ENCODE peak calls at places on chromosomes 13 and 19, in eight cellular contexts. One of them, this sample, is unnamed.

GRCh38 chr19:46482645-46483044 is 11.3 kb upstream of the PNMA8A start:
- DNase-seq in mucosa of descending colon: no peak
- DNase-seq in astrocyte: peak
- DNase-seq in kidney: peak
- DNase-seq in epithelial cell of proximal tubule: no peak
- DNase-seq in uterus: no peak
- DNase-seq in SJSA1: no peak
- DNase-seq in mesenchymal stem cell: peak
- DNase-seq in this sample: no peak

GRCh38 chr13:110525328-110526319 is 35.9 kb downstream of the RAB20 start:
- DNase-seq in mucosa of descending colon: peak
- DNase-seq in astrocyte: no peak
- DNase-seq in kidney: peak
- DNase-seq in epithelial cell of proximal tubule: no peak
- DNase-seq in uterus: no peak
- DNase-seq in SJSA1: no peak
- DNase-seq in mesenchymal stem cell: no peak
- DNase-seq in this sample: no peak

GRCh38 chr13:112606125-112607001 is 18.4 kb upstream of the TUBGCP3 start:
- DNase-seq in mucosa of descending colon: peak
- DNase-seq in astrocyte: peak
- DNase-seq in kidney: peak
- DNase-seq in epithelial cell of proximal tubule: no peak
- DNase-seq in uterus: peak
- DNase-seq in SJSA1: peak
- DNase-seq in mesenchymal stem cell: peak
- DNase-seq in this sample: peak

GRCh38 chr19:30648321-30648720 is 276.1 kb downstream of the ZNF536 start:
- DNase-seq in mucosa of descending colon: no peak
- DNase-seq in astrocyte: no peak
- DNase-seq in kidney: no peak
- DNase-seq in epithelial cell of proximal tubule: no peak
- DNase-seq in uterus: no peak
- DNase-seq in SJSA1: peak
- DNase-seq in mesenchymal stem cell: no peak
- DNase-seq in this sample: peak

GRCh38 chr19:34468400-34468799 is 13.2 kb upstream of the WTIP start:
- DNase-seq in mucosa of descending colon: no peak
- DNase-seq in astrocyte: no peak
- DNase-seq in kidney: no peak
- DNase-seq in epithelial cell of proximal tubule: no peak
- DNase-seq in uterus: no peak
- DNase-seq in SJSA1: no peak
- DNase-seq in mesenchymal stem cell: no peak
- DNase-seq in this sample: no peak

GRCh38 chr19:46924874-46925547 is 64.2 kb downstream of the ARHGAP35 start:
- DNase-seq in mucosa of descending colon: peak
- DNase-seq in astrocyte: no peak
- DNase-seq in kidney: no peak
- DNase-seq in epithelial cell of proximal tubule: no peak
- DNase-seq in uterus: no peak
- DNase-seq in SJSA1: no peak
- DNase-seq in mesenchymal stem cell: no peak
- DNase-seq in this sample: no peak

GRCh38 chr13:80116107-80116506 is 224.8 kb downstream of the SPRY2 start:
- DNase-seq in mucosa of descending colon: no peak
- DNase-seq in astrocyte: peak
- DNase-seq in kidney: no peak
- DNase-seq in epithelial cell of proximal tubule: no peak
- DNase-seq in uterus: no peak
- DNase-seq in SJSA1: peak
- DNase-seq in mesenchymal stem cell: peak
- DNase-seq in this sample: no peak

GRCh38 chr19:29664753-29665214 is 477 bp upstream of the PLEKHF1 start:
- DNase-seq in mucosa of descending colon: no peak
- DNase-seq in astrocyte: no peak
- DNase-seq in kidney: no peak
- DNase-seq in epithelial cell of proximal tubule: no peak
- DNase-seq in uterus: no peak
- DNase-seq in SJSA1: no peak
- DNase-seq in mesenchymal stem cell: no peak
- DNase-seq in this sample: no peak

GRCh38 chr13:82165396-82166174 is 1716.7 kb downstream of the SLITRK1 start:
- DNase-seq in mucosa of descending colon: no peak
- DNase-seq in astrocyte: no peak
- DNase-seq in kidney: peak
- DNase-seq in epithelial cell of proximal tubule: no peak
- DNase-seq in uterus: no peak
- DNase-seq in SJSA1: no peak
- DNase-seq in mesenchymal stem cell: no peak
- DNase-seq in this sample: no peak

GRCh38 chr13:30963794-30964193 is 31.3 kb downstream of the TEX26 start:
- DNase-seq in mucosa of descending colon: peak
- DNase-seq in astrocyte: no peak
- DNase-seq in kidney: no peak
- DNase-seq in epithelial cell of proximal tubule: no peak
- DNase-seq in uterus: no peak
- DNase-seq in SJSA1: no peak
- DNase-seq in mesenchymal stem cell: no peak
- DNase-seq in this sample: no peak

GRCh38 chr19:51691122-51692064 is 1.7 kb upstream of the SPACA6 start:
- DNase-seq in mucosa of descending colon: no peak
- DNase-seq in astrocyte: peak
- DNase-seq in kidney: peak
- DNase-seq in epithelial cell of proximal tubule: no peak
- DNase-seq in uterus: no peak
- DNase-seq in SJSA1: peak
- DNase-seq in mesenchymal stem cell: peak
- DNase-seq in this sample: peak

GRCh38 chr13:50080158-50080855 is 65.1 kb downstream of the KCNRG start:
- DNase-seq in mucosa of descending colon: peak
- DNase-seq in astrocyte: peak
- DNase-seq in kidney: no peak
- DNase-seq in epithelial cell of proximal tubule: no peak
- DNase-seq in uterus: no peak
- DNase-seq in SJSA1: peak
- DNase-seq in mesenchymal stem cell: peak
- DNase-seq in this sample: peak

GRCh38 chr13:30002577-30002976 is 152.2 kb upstream of the UBL3 start:
- DNase-seq in mucosa of descending colon: no peak
- DNase-seq in astrocyte: peak
- DNase-seq in kidney: no peak
- DNase-seq in epithelial cell of proximal tubule: no peak
- DNase-seq in uterus: no peak
- DNase-seq in SJSA1: peak
- DNase-seq in mesenchymal stem cell: peak
- DNase-seq in this sample: no peak

GRCh38 chr19:15464394-15465385 is at the start of gene RASAL3:
- DNase-seq in mucosa of descending colon: peak
- DNase-seq in astrocyte: no peak
- DNase-seq in kidney: peak
- DNase-seq in epithelial cell of proximal tubule: no peak
- DNase-seq in uterus: no peak
- DNase-seq in SJSA1: no peak
- DNase-seq in mesenchymal stem cell: no peak
- DNase-seq in this sample: no peak
- H3K4me3 ChIP-seq in mucosa of descending colon: peak
- H3K4me3 ChIP-seq in astrocyte: no peak
- H3K4me3 ChIP-seq in kidney: peak
- H3K4me3 ChIP-seq in epithelial cell of proximal tubule: no peak
- H3K4me3 ChIP-seq in uterus: no peak
- H3K4me3 ChIP-seq in SJSA1: no peak
- H3K4me3 ChIP-seq in mesenchymal stem cell: no peak
- H3K4me3 ChIP-seq in this sample: no peak

DNA sequence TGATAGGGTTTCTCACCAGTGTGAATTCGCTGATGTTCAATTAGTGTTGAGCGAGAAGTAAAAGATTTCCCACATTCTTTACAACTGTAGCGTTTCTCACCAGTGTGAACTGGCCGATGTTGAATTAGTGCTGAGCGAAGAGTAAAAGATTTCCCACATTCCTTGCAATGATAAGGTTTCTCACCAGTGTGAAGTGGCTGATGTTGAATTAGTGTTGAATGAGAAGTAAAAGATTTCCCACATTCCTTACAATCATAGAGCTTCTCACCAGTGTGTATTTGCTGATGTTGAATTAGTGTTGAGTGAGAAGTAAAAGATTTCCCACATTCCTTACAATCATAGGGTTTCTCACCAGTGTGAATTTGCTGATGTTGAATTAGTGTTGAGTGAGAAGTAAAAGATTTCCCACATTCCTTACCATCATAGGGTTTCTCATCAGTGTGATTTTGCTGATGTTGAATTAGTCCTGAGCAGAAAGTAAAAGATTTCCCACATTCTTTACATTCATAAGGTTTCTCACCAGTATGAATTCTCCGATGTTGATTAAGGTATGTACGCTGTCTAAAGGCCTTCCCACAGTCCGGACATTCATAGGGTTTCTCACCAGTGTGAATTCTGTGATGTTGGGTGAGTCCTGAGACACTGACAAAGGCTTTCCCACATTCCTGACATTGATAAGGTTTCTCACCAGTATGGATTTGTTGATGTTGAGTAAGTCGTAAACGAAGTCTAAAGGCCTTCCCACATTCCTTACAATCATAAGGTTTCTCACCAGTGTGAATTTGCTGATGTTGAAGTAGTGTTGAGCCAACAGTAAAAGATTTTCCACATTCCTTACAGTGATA is 24.0 kb downstream of the ZNF850 start:
- DNase-seq in mucosa of descending colon: no peak
- DNase-seq in astrocyte: no peak
- DNase-seq in kidney: no peak
- DNase-seq in epithelial cell of proximal tubule: no peak
- DNase-seq in uterus: no peak
- DNase-seq in SJSA1: no peak
- DNase-seq in mesenchymal stem cell: no peak
- DNase-seq in this sample: peak
- H3K4me3 ChIP-seq in mucosa of descending colon: no peak
- H3K4me3 ChIP-seq in astrocyte: peak
- H3K4me3 ChIP-seq in kidney: peak
- H3K4me3 ChIP-seq in epithelial cell of proximal tubule: no peak
- H3K4me3 ChIP-seq in uterus: no peak
- H3K4me3 ChIP-seq in SJSA1: no peak
- H3K4me3 ChIP-seq in mesenchymal stem cell: no peak
- H3K4me3 ChIP-seq in this sample: peak

GRCh38 chr19:3365447-3366103 is 808 bp upstream of the NFIC start:
- DNase-seq in mucosa of descending colon: peak
- DNase-seq in astrocyte: peak
- DNase-seq in kidney: peak
- DNase-seq in epithelial cell of proximal tubule: no peak
- DNase-seq in uterus: peak
- DNase-seq in SJSA1: peak
- DNase-seq in mesenchymal stem cell: peak
- DNase-seq in this sample: peak

GRCh38 chr19:3366104-3366760 is at the start of gene NFIC:
- DNase-seq in mucosa of descending colon: peak
- DNase-seq in astrocyte: peak
- DNase-seq in kidney: peak
- DNase-seq in epithelial cell of proximal tubule: no peak
- DNase-seq in uterus: peak
- DNase-seq in SJSA1: peak
- DNase-seq in mesenchymal stem cell: peak
- DNase-seq in this sample: peak

GRCh38 chr19:3368441-3368795 is 2.0 kb downstream of the NFIC start:
- DNase-seq in mucosa of descending colon: no peak
- DNase-seq in astrocyte: no peak
- DNase-seq in kidney: no peak
- DNase-seq in epithelial cell of proximal tubule: no peak
- DNase-seq in uterus: peak
- DNase-seq in SJSA1: no peak
- DNase-seq in mesenchymal stem cell: no peak
- DNase-seq in this sample: no peak

GRCh38 chr19:3367572-3368440 is 1.4 kb downstream of the NFIC start:
- DNase-seq in mucosa of descending colon: no peak
- DNase-seq in astrocyte: no peak
- DNase-seq in kidney: no peak
- DNase-seq in epithelial cell of proximal tubule: no peak
- DNase-seq in uterus: peak
- DNase-seq in SJSA1: no peak
- DNase-seq in mesenchymal stem cell: peak
- DNase-seq in this sample: no peak

DNA sequence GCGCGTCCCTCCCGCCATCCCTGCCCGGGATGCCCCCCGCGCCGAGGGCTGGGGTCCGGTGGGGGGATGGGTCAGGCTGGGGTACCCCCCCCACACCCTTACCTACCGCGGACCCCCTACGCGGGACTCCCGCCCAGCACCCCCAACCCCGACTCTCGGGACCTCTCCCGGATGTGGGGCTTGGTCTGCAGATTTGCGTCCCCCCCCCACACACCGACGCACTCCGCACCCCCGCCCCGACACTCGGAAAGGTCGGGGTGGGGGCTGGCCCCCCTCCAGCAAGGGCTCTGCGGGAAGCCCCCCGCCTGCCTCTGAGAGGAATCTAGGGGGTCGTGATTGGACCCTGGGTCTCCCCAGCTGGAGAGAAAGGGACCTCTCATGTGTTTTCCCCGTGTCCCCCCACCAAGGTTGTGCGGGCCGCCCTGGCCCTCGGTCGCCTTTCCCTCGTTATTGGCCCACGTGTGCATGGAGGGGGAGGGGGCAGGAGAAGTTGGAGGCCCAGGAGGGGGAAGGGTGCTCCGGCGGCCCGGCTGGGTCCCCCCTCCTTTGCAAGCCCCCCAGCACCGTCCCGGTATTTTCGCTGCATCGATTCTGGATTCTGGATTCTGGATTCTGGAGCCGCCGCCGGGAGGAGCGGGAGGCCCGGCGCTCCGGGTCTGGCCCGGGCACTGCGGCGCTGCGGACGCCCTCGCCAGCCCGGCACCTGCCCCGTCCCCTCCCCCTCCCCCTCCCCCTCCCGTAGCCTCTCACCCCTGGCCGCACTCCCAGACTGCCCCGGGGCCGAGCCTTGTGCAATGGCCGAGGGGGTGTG is 583 bp downstream of the NFIC start:
- DNase-seq in mucosa of descending colon: peak
- DNase-seq in astrocyte: no peak
- DNase-seq in kidney: peak
- DNase-seq in epithelial cell of proximal tubule: no peak
- DNase-seq in uterus: peak
- DNase-seq in SJSA1: peak
- DNase-seq in mesenchymal stem cell: peak
- DNase-seq in this sample: peak
- H3K4me3 ChIP-seq in mucosa of descending colon: peak
- H3K4me3 ChIP-seq in astrocyte: peak
- H3K4me3 ChIP-seq in kidney: peak
- H3K4me3 ChIP-seq in epithelial cell of proximal tubule: peak
- H3K4me3 ChIP-seq in uterus: peak
- H3K4me3 ChIP-seq in SJSA1: peak
- H3K4me3 ChIP-seq in mesenchymal stem cell: peak
- H3K4me3 ChIP-seq in this sample: no peak

GRCh38 chr13:36820222-36820621 is 1.2 kb downstream of the RFXAP start:
- DNase-seq in mucosa of descending colon: no peak
- DNase-seq in astrocyte: no peak
- DNase-seq in kidney: no peak
- DNase-seq in epithelial cell of proximal tubule: no peak
- DNase-seq in uterus: no peak
- DNase-seq in SJSA1: no peak
- DNase-seq in mesenchymal stem cell: peak
- DNase-seq in this sample: no peak
- H3K4me3 ChIP-seq in mucosa of descending colon: no peak
- H3K4me3 ChIP-seq in astrocyte: peak
- H3K4me3 ChIP-seq in kidney: peak
- H3K4me3 ChIP-seq in epithelial cell of proximal tubule: peak
- H3K4me3 ChIP-seq in uterus: peak
- H3K4me3 ChIP-seq in SJSA1: peak
- H3K4me3 ChIP-seq in mesenchymal stem cell: no peak
- H3K4me3 ChIP-seq in this sample: no peak

GRCh38 chr13:25190256-25190655 is 18.2 kb upstream of the AMER2 start:
- DNase-seq in mucosa of descending colon: no peak
- DNase-seq in astrocyte: no peak
- DNase-seq in kidney: no peak
- DNase-seq in epithelial cell of proximal tubule: no peak
- DNase-seq in uterus: no peak
- DNase-seq in SJSA1: no peak
- DNase-seq in mesenchymal stem cell: no peak
- DNase-seq in this sample: no peak
- H3K4me3 ChIP-seq in mucosa of descending colon: no peak
- H3K4me3 ChIP-seq in astrocyte: no peak
- H3K4me3 ChIP-seq in kidney: no peak
- H3K4me3 ChIP-seq in epithelial cell of proximal tubule: no peak
- H3K4me3 ChIP-seq in uterus: no peak
- H3K4me3 ChIP-seq in SJSA1: no peak
- H3K4me3 ChIP-seq in mesenchymal stem cell: no peak
- H3K4me3 ChIP-seq in this sample: no peak

This sample was measured in mesendoderm.